ENCODE peak calls at places on chromosome X, in seven cellular contexts. One of them, this sample, is unnamed.

GRCh38 chrX:39253551-39253950 is 452.3 kb downstream of the MID1IP1 start:
- DNase-seq in endothelial cell of umbilical vein: no peak
- DNase-seq in adrenal gland: no peak
- DNase-seq in breast epithelium: no peak
- DNase-seq in GM12892: no peak
- DNase-seq in K562: no peak
- DNase-seq in Peyer's patch: no peak
- DNase-seq in this sample: no peak

GRCh38 chrX:40197071-40197470 is 99.3 kb upstream of the BCOR start:
- DNase-seq in K562: peak
- DNase-seq in breast epithelium: no peak
- DNase-seq in Peyer's patch: no peak
- DNase-seq in adrenal gland: no peak
- DNase-seq in GM12892: no peak
- DNase-seq in endothelial cell of umbilical vein: no peak
- DNase-seq in this sample: no peak

GRCh38 chrX:93259029-93259428 is 414.3 kb downstream of the NAP1L3 start:
- DNase-seq in endothelial cell of umbilical vein: no peak
- DNase-seq in K562: no peak
- DNase-seq in GM12892: no peak
- DNase-seq in adrenal gland: no peak
- DNase-seq in Peyer's patch: no peak
- DNase-seq in breast epithelium: no peak
- DNase-seq in this sample: no peak

GRCh38 chrX:40266490-40267333 is 169.0 kb upstream of the BCOR start:
- DNase-seq in adrenal gland: peak
- DNase-seq in endothelial cell of umbilical vein: peak
- DNase-seq in GM12892: peak
- DNase-seq in K562: peak
- DNase-seq in breast epithelium: peak
- DNase-seq in Peyer's patch: peak
- DNase-seq in this sample: peak

GRCh38 chrX:38961936-38962335 is 160.7 kb downstream of the MID1IP1 start:
- DNase-seq in Peyer's patch: no peak
- DNase-seq in K562: no peak
- DNase-seq in adrenal gland: no peak
- DNase-seq in GM12892: no peak
- DNase-seq in endothelial cell of umbilical vein: no peak
- DNase-seq in breast epithelium: no peak
- DNase-seq in this sample: no peak

GRCh38 chrX:11187001-11187400 is 75.9 kb downstream of the HCCS start:
- DNase-seq in adrenal gland: no peak
- DNase-seq in endothelial cell of umbilical vein: no peak
- DNase-seq in K562: no peak
- DNase-seq in breast epithelium: no peak
- DNase-seq in Peyer's patch: no peak
- DNase-seq in GM12892: no peak
- DNase-seq in this sample: no peak

GRCh38 chrX:111837226-111837625 is 38.8 kb upstream of the TRPC5OS start:
- DNase-seq in adrenal gland: no peak
- DNase-seq in K562: no peak
- DNase-seq in endothelial cell of umbilical vein: no peak
- DNase-seq in Peyer's patch: no peak
- DNase-seq in breast epithelium: no peak
- DNase-seq in GM12892: no peak
- DNase-seq in this sample: no peak

GRCh38 chrX:135543924-135544323 is 23.5 kb downstream of the INTS6L start:
- DNase-seq in K562: no peak
- DNase-seq in adrenal gland: no peak
- DNase-seq in Peyer's patch: no peak
- DNase-seq in endothelial cell of umbilical vein: no peak
- DNase-seq in breast epithelium: no peak
- DNase-seq in GM12892: no peak
- DNase-seq in this sample: no peak

GRCh38 chrX:86061407-86061806 is 14.0 kb upstream of the CHM start:
- DNase-seq in K562: no peak
- DNase-seq in GM12892: no peak
- DNase-seq in Peyer's patch: no peak
- DNase-seq in adrenal gland: no peak
- DNase-seq in endothelial cell of umbilical vein: no peak
- DNase-seq in breast epithelium: no peak
- DNase-seq in this sample: no peak

GRCh38 chrX:132094169-132094568 is 33.7 kb downstream of the FRMD7 start:
- DNase-seq in K562: no peak
- DNase-seq in endothelial cell of umbilical vein: no peak
- DNase-seq in GM12892: no peak
- DNase-seq in adrenal gland: no peak
- DNase-seq in breast epithelium: no peak
- DNase-seq in Peyer's patch: no peak
- DNase-seq in this sample: no peak

GRCh38 chrX:85001344-85001743 is 2.3 kb upstream of the APOOL start:
- DNase-seq in K562: no peak
- DNase-seq in Peyer's patch: no peak
- DNase-seq in endothelial cell of umbilical vein: no peak
- DNase-seq in breast epithelium: no peak
- DNase-seq in adrenal gland: no peak
- DNase-seq in GM12892: no peak
- DNase-seq in this sample: no peak

GRCh38 chrX:97189668-97190067 is 306.0 kb downstream of the RPA4 start:
- DNase-seq in GM12892: no peak
- DNase-seq in adrenal gland: no peak
- DNase-seq in Peyer's patch: no peak
- DNase-seq in breast epithelium: no peak
- DNase-seq in K562: no peak
- DNase-seq in endothelial cell of umbilical vein: no peak
- DNase-seq in this sample: no peak

GRCh38 chrX:93875621-93876282 is 201.7 kb downstream of the FAM133A start:
- DNase-seq in breast epithelium: no peak
- DNase-seq in adrenal gland: peak
- DNase-seq in GM12892: no peak
- DNase-seq in Peyer's patch: no peak
- DNase-seq in endothelial cell of umbilical vein: peak
- DNase-seq in K562: no peak
- DNase-seq in this sample: no peak

GRCh38 chrX:78139160-78140123 is at the start of gene TAF9B:
- DNase-seq in Peyer's patch: peak
- DNase-seq in K562: peak
- DNase-seq in adrenal gland: peak
- DNase-seq in endothelial cell of umbilical vein: peak
- DNase-seq in breast epithelium: peak
- DNase-seq in GM12892: peak
- DNase-seq in this sample: peak
- TF ChIP-seq POLR2A in Peyer's patch: no peak
- TF ChIP-seq POLR2A in K562: peak
- TF ChIP-seq POLR2A in adrenal gland: peak
- TF ChIP-seq POLR2A in endothelial cell of umbilical vein: peak
- TF ChIP-seq POLR2A in breast epithelium: no peak
- TF ChIP-seq POLR2A in GM12892: peak
- TF ChIP-seq POLR2A in this sample: peak

GRCh38 chrX:108397627-108398392 is 40.4 kb downstream of the COL4A6 start:
- DNase-seq in adrenal gland: no peak
- DNase-seq in endothelial cell of umbilical vein: peak
- DNase-seq in Peyer's patch: no peak
- DNase-seq in K562: no peak
- DNase-seq in breast epithelium: no peak
- DNase-seq in GM12892: no peak
- DNase-seq in this sample: no peak
- TF ChIP-seq POLR2A in adrenal gland: no peak
- TF ChIP-seq POLR2A in endothelial cell of umbilical vein: no peak
- TF ChIP-seq POLR2A in Peyer's patch: no peak
- TF ChIP-seq POLR2A in K562: no peak
- TF ChIP-seq POLR2A in breast epithelium: no peak
- TF ChIP-seq POLR2A in GM12892: no peak
- TF ChIP-seq POLR2A in this sample: no peak

DNA sequence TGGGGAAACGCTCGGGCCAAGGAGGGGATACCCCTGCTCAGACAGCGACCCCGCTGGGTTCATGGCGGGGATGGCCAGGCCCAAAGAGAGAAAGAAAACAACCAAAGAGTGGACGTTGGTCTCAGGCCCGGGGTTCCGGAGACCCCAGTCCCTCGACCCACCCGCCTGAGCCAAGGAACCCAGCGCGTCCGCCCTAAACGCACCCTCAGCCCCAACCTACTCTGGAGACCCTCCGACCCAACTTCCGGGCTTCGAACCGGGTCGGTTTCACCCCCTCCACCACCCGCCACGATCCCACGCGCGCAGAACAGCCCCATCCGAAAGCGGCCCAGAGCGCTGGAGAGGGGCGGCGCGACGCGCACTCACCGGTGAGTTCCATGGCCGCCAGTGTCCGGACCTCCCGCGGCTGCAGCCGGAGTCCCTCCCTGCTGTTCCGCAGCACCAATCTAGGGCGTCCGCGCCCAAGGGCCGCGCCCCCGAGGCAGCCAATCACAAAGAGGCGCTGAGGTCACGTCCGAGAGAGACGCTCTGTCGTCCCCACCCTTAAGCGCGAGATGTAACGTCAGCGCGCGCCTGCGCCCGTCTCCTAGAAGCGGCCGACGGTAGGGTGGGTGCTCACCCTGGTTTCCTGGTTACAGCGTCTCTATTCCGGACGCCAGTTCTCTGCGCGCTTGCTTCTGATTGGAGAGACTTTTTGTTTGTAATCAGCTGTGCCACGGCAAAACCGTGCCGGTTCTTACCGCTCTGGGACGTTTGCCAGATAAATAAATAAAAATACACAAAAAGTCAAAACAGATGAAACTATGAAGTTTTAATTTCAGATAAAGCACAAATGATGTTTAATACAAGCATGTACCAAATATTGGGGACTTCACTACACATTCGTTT is at the start of gene PIGA:
- DNase-seq in GM12892: peak
- DNase-seq in adrenal gland: peak
- DNase-seq in breast epithelium: peak
- DNase-seq in endothelial cell of umbilical vein: peak
- DNase-seq in K562: peak
- DNase-seq in Peyer's patch: peak
- DNase-seq in this sample: peak
- TF ChIP-seq POLR2A in GM12892: peak
- TF ChIP-seq POLR2A in adrenal gland: peak
- TF ChIP-seq POLR2A in breast epithelium: peak
- TF ChIP-seq POLR2A in endothelial cell of umbilical vein: no peak
- TF ChIP-seq POLR2A in K562: peak
- TF ChIP-seq POLR2A in Peyer's patch: peak
- TF ChIP-seq POLR2A in this sample: peak

GRCh38 chrX:110374544-110374943 is 15.9 kb downstream of the RTL9 start:
- DNase-seq in K562: peak
- DNase-seq in Peyer's patch: no peak
- DNase-seq in breast epithelium: no peak
- DNase-seq in GM12892: no peak
- DNase-seq in endothelial cell of umbilical vein: no peak
- DNase-seq in adrenal gland: no peak
- DNase-seq in this sample: no peak

DNA sequence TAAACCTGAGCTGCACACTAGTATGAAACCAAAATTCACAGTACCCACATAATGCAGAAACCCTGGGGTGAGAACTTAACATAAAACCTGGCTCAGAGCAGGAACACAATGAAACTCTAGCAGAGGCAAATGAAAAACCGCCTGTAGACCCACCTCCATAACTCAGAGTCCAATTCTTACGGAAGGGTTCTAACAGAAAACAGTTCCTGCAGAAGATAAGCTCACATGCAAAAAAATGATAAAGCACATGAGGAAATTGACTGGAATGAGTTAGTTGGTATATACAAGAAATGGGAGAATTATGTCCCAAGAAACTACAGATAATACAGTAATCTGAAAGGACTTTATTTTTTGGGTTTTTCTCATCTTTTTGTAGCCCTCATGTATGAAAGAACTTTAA is 14.7 kb downstream of the RTL9 start:
- DNase-seq in K562: peak
- DNase-seq in breast epithelium: no peak
- DNase-seq in endothelial cell of umbilical vein: no peak
- DNase-seq in Peyer's patch: no peak
- DNase-seq in adrenal gland: no peak
- DNase-seq in GM12892: no peak
- DNase-seq in this sample: no peak
- TF ChIP-seq POLR2A in K562: peak
- TF ChIP-seq POLR2A in breast epithelium: no peak
- TF ChIP-seq POLR2A in endothelial cell of umbilical vein: no peak
- TF ChIP-seq POLR2A in Peyer's patch: no peak
- TF ChIP-seq POLR2A in adrenal gland: no peak
- TF ChIP-seq POLR2A in GM12892: no peak
- TF ChIP-seq POLR2A in this sample: no peak

GRCh38 chrX:24150051-24150790 is 692 bp downstream of the ZFX start:
- DNase-seq in Peyer's patch: peak
- DNase-seq in breast epithelium: peak
- DNase-seq in GM12892: peak
- DNase-seq in adrenal gland: peak
- DNase-seq in endothelial cell of umbilical vein: peak
- DNase-seq in K562: peak
- DNase-seq in this sample: peak
- TF ChIP-seq POLR2A in Peyer's patch: no peak
- TF ChIP-seq POLR2A in breast epithelium: peak
- TF ChIP-seq POLR2A in GM12892: peak
- TF ChIP-seq POLR2A in adrenal gland: peak
- TF ChIP-seq POLR2A in endothelial cell of umbilical vein: no peak
- TF ChIP-seq POLR2A in K562: peak
- TF ChIP-seq POLR2A in this sample: no peak

GRCh38 chrX:68846536-68846935 is 17.7 kb downstream of the EFNB1 start:
- DNase-seq in endothelial cell of umbilical vein: no peak
- DNase-seq in K562: no peak
- DNase-seq in Peyer's patch: no peak
- DNase-seq in adrenal gland: no peak
- DNase-seq in breast epithelium: no peak
- DNase-seq in GM12892: no peak
- DNase-seq in this sample: no peak

GRCh38 chrX:68841251-68842049 is 12.6 kb downstream of the EFNB1 start:
- DNase-seq in K562: no peak
- DNase-seq in GM12892: no peak
- DNase-seq in Peyer's patch: peak
- DNase-seq in endothelial cell of umbilical vein: no peak
- DNase-seq in breast epithelium: no peak
- DNase-seq in adrenal gland: no peak
- DNase-seq in this sample: no peak

GRCh38 chrX:68842781-68843581 is 14.2 kb downstream of the EFNB1 start:
- DNase-seq in GM12892: no peak
- DNase-seq in endothelial cell of umbilical vein: no peak
- DNase-seq in K562: no peak
- DNase-seq in Peyer's patch: peak
- DNase-seq in adrenal gland: no peak
- DNase-seq in breast epithelium: no peak
- DNase-seq in this sample: no peak

GRCh38 chrX:68842351-68842750 is 13.5 kb downstream of the EFNB1 start:
- DNase-seq in breast epithelium: no peak
- DNase-seq in Peyer's patch: peak
- DNase-seq in K562: no peak
- DNase-seq in adrenal gland: no peak
- DNase-seq in GM12892: no peak
- DNase-seq in endothelial cell of umbilical vein: no peak
- DNase-seq in this sample: no peak

DNA sequence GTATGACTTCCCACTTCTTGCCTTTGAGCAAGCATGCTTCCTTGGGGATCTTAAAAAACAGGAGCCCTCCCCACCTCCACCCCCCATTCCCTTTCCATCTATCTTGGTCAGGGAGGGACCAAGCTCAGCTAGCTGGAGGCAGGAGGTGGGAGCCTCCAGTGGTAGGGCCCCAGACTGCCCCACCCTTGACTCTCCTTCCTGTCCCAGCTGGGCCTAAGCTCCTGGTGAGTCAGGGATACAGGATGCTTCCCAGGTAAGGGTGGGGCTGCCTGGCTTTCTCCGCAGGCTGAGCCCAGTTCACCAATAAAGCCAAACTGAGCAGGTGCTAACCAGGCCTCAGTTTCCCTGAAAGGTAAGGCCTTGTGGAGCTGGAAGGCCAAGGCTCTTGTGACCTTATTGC is 15.2 kb downstream of the EFNB1 start:
- DNase-seq in endothelial cell of umbilical vein: no peak
- DNase-seq in breast epithelium: no peak
- DNase-seq in Peyer's patch: no peak
- DNase-seq in K562: no peak
- DNase-seq in adrenal gland: no peak
- DNase-seq in GM12892: no peak
- DNase-seq in this sample: no peak
- TF ChIP-seq POLR2A in endothelial cell of umbilical vein: no peak
- TF ChIP-seq POLR2A in breast epithelium: no peak
- TF ChIP-seq POLR2A in Peyer's patch: no peak
- TF ChIP-seq POLR2A in K562: no peak
- TF ChIP-seq POLR2A in adrenal gland: no peak
- TF ChIP-seq POLR2A in GM12892: no peak
- TF ChIP-seq POLR2A in this sample: no peak

This sample was measured in GM12891.